ENCODE peak calls at places on chromosomes 2 and 18, in four cellular contexts. Y is mesendoderm, N is PC-9, G is glutamatergic neuron. W is an unnamed sample.
A peak's percentile ranks its signal among the peaks of the same experiment; 100 is the strongest.

GRCh38 chr2:215460682-215461081 is 24.8 kb upstream of the FN1 start:
- DNase-seq in Y (no peak), N (no peak), G (no peak), W (no peak)

GRCh38 chr2:235066895-235067294 is 115.1 kb downstream of the SH3BP4 start:
- DNase-seq in Y (peak; percentile 37), N (no peak), G (no peak), W (no peak)

GRCh38 chr18:76657911-76658475 is 163.0 kb upstream of the ZNF516 start:
- DNase-seq in Y (no peak), N (no peak), G (no peak), W (no peak)

GRCh38 chr2:233356546-233357308 is 2.4 kb downstream of the DGKD start:
- DNase-seq in Y (peak; percentile 63), N (peak; percentile 87), G (no peak), W (no peak)

GRCh38 chr2:8685697-8686358 is 4.0 kb downstream of the ID2 start:
- DNase-seq in Y (peak; percentile 69), N (no peak), G (peak; percentile 89), W (peak; percentile 60)

GRCh38 chr2:64797881-64798590 is 144.3 kb upstream of the SERTAD2 start:
- DNase-seq in Y (no peak), N (peak; percentile 90), G (no peak), W (no peak)

GRCh38 chr2:46333912-46334311 is 36.7 kb downstream of the EPAS1 start:
- DNase-seq in Y (no peak), N (no peak), G (no peak), W (no peak)

GRCh38 chr18:57909620-57910019 is 106.5 kb upstream of the ATP8B1 start:
- DNase-seq in Y (no peak), N (no peak), G (no peak), W (no peak)

GRCh38 chr2:72111061-72111460 is 36.6 kb downstream of the CYP26B1 start:
- DNase-seq in Y (no peak), N (no peak), G (no peak), W (no peak)

GRCh38 chr2:185255566-185255965 is 483.0 kb upstream of the FSIP2 start:
- DNase-seq in Y (no peak), N (no peak), G (no peak), W (no peak)

GRCh38 chr2:54639609-54640008 is 83.9 kb upstream of the EML6 start:
- DNase-seq in Y (no peak), N (no peak), G (no peak), W (no peak)

GRCh38 chr2:195445639-195446038 is 211.4 kb upstream of the SLC39A10 start:
- DNase-seq in Y (no peak), N (no peak), G (no peak), W (no peak)

GRCh38 chr2:85600951-85601770 is 1.3 kb downstream of the TMEM150A start:
- DNase-seq in Y (no peak), N (no peak), G (no peak), W (no peak)

GRCh38 chr2:241505086-241505780 is 3.2 kb downstream of the STK25 start:
- DNase-seq in Y (no peak), N (no peak), G (no peak), W (no peak)

GRCh38 chr2:134762508-134762907 is 43.7 kb upstream of the TMEM163 start:
- DNase-seq in Y (no peak), N (no peak), G (no peak), W (no peak)

GRCh38 chr2:180125245-180125962 is 118.3 kb upstream of the CWC22 start:
- DNase-seq in Y (peak; percentile 84), N (peak; percentile 84), G (peak; percentile 54), W (peak; percentile 73)

GRCh38 chr2:233084488-233084887 is 24.3 kb downstream of the INPP5D start:
- DNase-seq in Y (no peak), N (no peak), G (no peak), W (no peak)

GRCh38 chr2:130368786-130369185 is 12.9 kb downstream of the PTPN18 start:
- DNase-seq in Y (no peak), N (no peak), G (no peak), W (no peak)

GRCh38 chr2:159738509-159739390 is 26.4 kb downstream of the MARCHF7 start:
- DNase-seq in Y (peak; percentile 46), N (no peak), G (no peak), W (no peak)

GRCh38 chr2:177165731-177166711 is 46.6 kb upstream of the HNRNPA3 start:
- DNase-seq in Y (peak; percentile 32), N (peak; percentile 64), G (no peak), W (no peak)

GRCh38 chr2:207978177-207978576 is 47.1 kb downstream of the PLEKHM3 start:
- DNase-seq in Y (no peak), N (no peak), G (no peak), W (no peak)

GRCh38 chr2:160368988-160369935 is 124.3 kb downstream of the RBMS1 start:
- DNase-seq in Y (peak; percentile 48), N (no peak), G (no peak), W (no peak)

GRCh38 chr18:2642771-2643170 is 12.8 kb upstream of the SMCHD1 start:
- DNase-seq in Y (no peak), N (no peak), G (no peak), W (no peak)

GRCh38 chr2:239724194-239724849 is 300.8 kb downstream of the NDUFA10 start:
- DNase-seq in Y (no peak), N (no peak), G (no peak), W (no peak)

GRCh38 chr2:202018950-202019349 is 14.7 kb upstream of the FZD7 start:
- DNase-seq in Y (no peak), N (no peak), G (no peak), W (no peak)

GRCh38 chr18:53458944-53459580 is 765.4 kb downstream of the MBD2 start:
- DNase-seq in Y (peak; percentile 40), N (no peak), G (peak; percentile 48), W (no peak)

GRCh38 chr2:54370405-54371104 is 85.6 kb upstream of the SPTBN1 start:
- DNase-seq in Y (no peak), N (no peak), G (no peak), W (no peak)

GRCh38 chr2:177906041-177906718 is 166.4 kb downstream of the PDE11A start:
- DNase-seq in Y (peak; percentile 84), N (no peak), G (peak; percentile 87), W (no peak)

GRCh38 chr18:45252474-45252873 is 362.8 kb upstream of the SLC14A2 start:
- DNase-seq in Y (no peak), N (no peak), G (no peak), W (no peak)

W was measured in T1000.